ENCODE peak calls at places on chromosomes 12 and 14, in five cellular contexts. V, E, R, Y and A are unnamed samples. For H3K9me3, the result is how much of the 10 kb centered on the place peaks cover.

GRCh38 chr12:40602562-40602961 is 89.7 kb upstream of the CNTN1 start:
- DNase-seq in V (no peak), E (no peak), R (no peak), Y (no peak), A (no peak)

GRCh38 chr14:31408421-31408820 is 11.9 kb downstream of the HEATR5A start:
- DNase-seq in V (no peak), E (no peak), R (no peak), Y (no peak), A (no peak)

GRCh38 chr14:39169541-39169900 is 612 bp downstream of the TRAPPC6B start:
- DNase-seq in V (no peak), E (no peak), R (no peak), Y (no peak), A (no peak)

GRCh38 chr12:1811281-1811947 is 9.0 kb upstream of the LRTM2 start:
- DNase-seq in V (no peak), E (no peak), R (no peak), Y (no peak), A (no peak)

GRCh38 chr12:106086696-106087095 is 52.1 kb downstream of the NUAK1 start:
- DNase-seq in V (no peak), E (no peak), R (no peak), Y (no peak), A (no peak)

GRCh38 chr12:34296143-34297041 is 274.1 kb downstream of the ALG10 start:
- DNase-seq in V (no peak), E (no peak), R (no peak), Y (no peak), A (no peak)

GRCh38 chr14:94048676-94049624 is 22.8 kb downstream of the OTUB2 start:
- DNase-seq in V (no peak), E (no peak), R (no peak), Y (no peak), A (peak)

GRCh38 chr14:85531594-85532391 is 1.8 kb downstream of the FLRT2 start:
- DNase-seq in V (peak), E (no peak), R (no peak), Y (no peak), A (peak)

GRCh38 chr12:98758331-98758730 is 113.2 kb downstream of the APAF1 start:
- DNase-seq in V (peak), E (no peak), R (no peak), Y (no peak), A (no peak)

GRCh38 chr12:32714772-32715171 is 35.7 kb downstream of the DNM1L start:
- DNase-seq in V (no peak), E (peak), R (no peak), Y (no peak), A (no peak)

GRCh38 chr14:22824711-22825359 is 4.9 kb upstream of the MRPL52 start:
- DNase-seq in V (peak), E (no peak), R (no peak), Y (peak), A (no peak)

GRCh38 chr14:28902930-28903329 is 136.3 kb downstream of the FOXG1 start:
- DNase-seq in V (no peak), E (no peak), R (no peak), Y (no peak), A (no peak)

GRCh38 chr14:105918496-105919262 is 392.3 kb downstream of the TMEM121 start:
- DNase-seq in V (no peak), E (no peak), R (no peak), Y (no peak), A (no peak)
- H3K9me3 ChIP-seq in V (under half), E (under half), R (under half), Y (under half), A (under half)

GRCh38 chr12:3085341-3086125 is 8.4 kb downstream of the TSPAN9 start:
- DNase-seq in V (no peak), E (no peak), R (no peak), Y (no peak), A (no peak)
- TF ChIP-seq POLR2A in V (no peak), E (no peak), R (no peak), Y (no peak), A (no peak)

GRCh38 chr12:62540354-62540753 is 73.7 kb downstream of the MON2 start:
- DNase-seq in V (no peak), E (no peak), R (no peak), Y (no peak), A (no peak)

GRCh38 chr12:62537544-62537943 is 70.9 kb downstream of the MON2 start:
- DNase-seq in V (no peak), E (no peak), R (no peak), Y (no peak), A (no peak)

GRCh38 chr12:62543741-62544140 is 77.1 kb downstream of the MON2 start:
- DNase-seq in V (no peak), E (no peak), R (no peak), Y (no peak), A (no peak)

GRCh38 chr12:62542814-62543213 is 76.2 kb downstream of the MON2 start:
- DNase-seq in V (no peak), E (no peak), R (no peak), Y (no peak), A (no peak)

DNA sequence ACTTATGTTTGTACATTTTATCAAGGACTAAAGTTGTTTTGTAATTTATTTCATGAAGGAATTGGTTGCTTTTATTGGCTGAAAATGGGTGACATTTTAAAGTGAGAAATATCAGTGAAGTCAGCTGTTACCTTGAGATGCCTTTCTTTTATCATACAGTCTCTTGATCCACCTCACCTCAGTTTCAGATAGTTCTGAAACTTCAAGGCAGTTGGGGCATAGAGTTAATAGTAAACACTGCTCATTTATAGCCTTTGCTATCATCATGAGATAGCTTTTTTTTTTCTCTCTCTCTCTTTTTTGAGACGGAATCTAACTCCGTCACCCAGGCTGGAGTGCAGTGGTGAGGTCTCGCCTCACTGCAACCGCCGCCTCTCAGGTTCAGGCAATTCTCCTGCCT is 76.7 kb downstream of the MON2 start:
- DNase-seq in V (no peak), E (no peak), R (no peak), Y (no peak), A (no peak)
- H3K9me3 ChIP-seq in V (under half), E (under half), R (under half), Y (under half), A (under half)

GRCh38 chr12:50222275-50222783 is 55.2 kb upstream of the CERS5 start:
- DNase-seq in V (peak), E (peak), R (no peak), Y (peak), A (peak)

GRCh38 chr12:50221228-50222008 is 54.2 kb upstream of the CERS5 start:
- DNase-seq in V (no peak), E (no peak), R (no peak), Y (no peak), A (no peak)

GRCh38 chr12:50218386-50218785 is 51.2 kb upstream of the CERS5 start:
- DNase-seq in V (no peak), E (no peak), R (no peak), Y (peak), A (no peak)

GRCh38 chr12:50219544-50219943 is 52.4 kb upstream of the CERS5 start:
- DNase-seq in V (no peak), E (no peak), R (no peak), Y (no peak), A (no peak)

GRCh38 chr12:50220357-50221061 is 53.3 kb upstream of the CERS5 start:
- DNase-seq in V (no peak), E (no peak), R (no peak), Y (no peak), A (no peak)
- TF ChIP-seq POLR2A in V (no peak), E (no peak), R (no peak), Y (no peak), A (no peak)

DNA sequence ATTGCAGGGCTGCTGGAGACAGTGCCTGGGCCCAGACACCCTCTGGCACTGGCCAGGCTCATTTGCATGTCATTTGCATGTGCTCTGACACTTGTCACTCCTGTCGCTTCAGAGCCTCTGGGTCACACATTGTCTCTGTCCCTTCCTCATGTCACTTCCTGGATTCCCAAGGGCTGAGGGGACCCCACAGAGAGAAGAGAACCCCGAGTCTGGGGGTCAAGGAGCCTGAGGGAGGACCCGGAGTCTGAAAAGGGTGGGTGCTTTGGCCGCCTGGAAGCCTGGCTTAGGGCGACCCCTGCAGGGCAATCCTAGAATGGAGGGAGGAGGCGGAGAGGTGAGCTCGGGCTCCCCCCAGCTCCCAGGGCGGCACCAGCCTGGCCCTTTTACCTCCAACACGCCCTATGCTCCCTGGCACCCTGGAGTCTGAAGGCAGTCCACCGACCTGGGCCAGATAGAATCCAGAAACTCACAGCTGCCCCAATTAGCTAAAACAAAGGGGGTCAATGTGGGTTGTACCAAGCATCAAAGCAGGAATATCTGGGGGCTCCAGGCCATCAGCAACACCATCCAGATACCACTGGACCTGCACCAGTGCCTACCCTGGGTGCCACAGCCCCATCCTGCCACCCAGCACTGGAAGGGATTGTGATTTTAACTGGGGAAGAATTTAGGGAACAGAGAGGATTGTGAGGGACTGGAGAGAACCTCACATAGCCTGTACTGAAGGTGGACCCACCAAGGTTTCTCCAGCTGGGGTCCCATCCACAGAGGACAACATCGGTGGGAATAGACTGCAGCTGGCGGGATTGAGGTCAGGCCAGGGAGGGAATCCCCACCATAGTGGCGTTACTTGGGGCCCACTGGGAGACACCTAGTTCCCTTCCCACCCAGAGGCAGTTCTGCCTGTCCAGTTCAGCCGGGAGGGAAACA is 21.8 kb upstream of the KRT78 start:
- DNase-seq in V (peak), E (peak), R (no peak), Y (no peak), A (peak)
- H3K9me3 ChIP-seq in V (under half), E (under half), R (under half), Y (under half), A (under half)

GRCh38 chr12:104290320-104290719 is 13.2 kb upstream of the EID3 start:
- DNase-seq in V (no peak), E (no peak), R (no peak), Y (no peak), A (no peak)

GRCh38 chr12:104288635-104289258 is 14.8 kb upstream of the EID3 start:
- DNase-seq in V (peak), E (peak), R (peak), Y (peak), A (peak)

GRCh38 chr12:104285740-104286537 is 17.6 kb upstream of the EID3 start:
- DNase-seq in V (no peak), E (peak), R (no peak), Y (peak), A (no peak)

GRCh38 chr12:104290855-104291254 is 12.7 kb upstream of the EID3 start:
- DNase-seq in V (no peak), E (no peak), R (no peak), Y (no peak), A (no peak)

GRCh38 chr12:104286538-104287482 is 16.7 kb upstream of the EID3 start:
- DNase-seq in V (peak), E (peak), R (peak), Y (peak), A (peak)
- TF ChIP-seq POLR2A in V (peak), E (peak), R (peak), Y (peak), A (peak)

GRCh38 chr12:133234971-133235370 is 706 bp downstream of the ANHX start:
- DNase-seq in V (no peak), E (no peak), R (no peak), Y (no peak), A (no peak)

GRCh38 chr12:133233993-133234564 is 1.6 kb downstream of the ANHX start:
- DNase-seq in V (no peak), E (no peak), R (no peak), Y (no peak), A (no peak)

GRCh38 chr12:133235401-133236112 is at the start of gene ANHX:
- DNase-seq in V (no peak), E (no peak), R (no peak), Y (no peak), A (no peak)

GRCh38 chr12:133236144-133236543 is 467 bp upstream of the ANHX start:
- DNase-seq in V (no peak), E (no peak), R (no peak), Y (no peak), A (no peak)

DNA sequence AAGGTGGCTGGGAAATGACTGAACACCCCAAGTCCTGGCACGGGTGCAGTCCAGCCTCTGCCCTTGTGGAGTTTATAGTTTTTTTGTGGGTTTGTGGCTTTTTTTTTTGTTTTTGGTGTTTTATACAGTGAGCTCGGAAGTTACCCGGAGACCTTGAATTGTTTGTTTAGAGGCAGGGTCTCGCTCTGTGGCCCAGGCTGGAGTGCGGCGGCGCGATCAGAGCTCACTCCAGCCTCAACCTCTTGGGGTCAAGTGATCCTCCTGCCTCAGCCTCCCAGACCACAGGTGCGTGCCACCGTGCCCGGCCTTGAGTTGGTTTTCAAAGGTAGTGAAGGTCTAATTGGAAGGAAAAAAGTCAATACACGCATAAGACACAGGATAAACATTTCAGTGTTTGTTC is 879 bp upstream of the ANHX start:
- DNase-seq in V (no peak), E (no peak), R (no peak), Y (no peak), A (no peak)
- H3K9me3 ChIP-seq in V (under half), E (under half), R (under half), Y (under half), A (under half)

DNA sequence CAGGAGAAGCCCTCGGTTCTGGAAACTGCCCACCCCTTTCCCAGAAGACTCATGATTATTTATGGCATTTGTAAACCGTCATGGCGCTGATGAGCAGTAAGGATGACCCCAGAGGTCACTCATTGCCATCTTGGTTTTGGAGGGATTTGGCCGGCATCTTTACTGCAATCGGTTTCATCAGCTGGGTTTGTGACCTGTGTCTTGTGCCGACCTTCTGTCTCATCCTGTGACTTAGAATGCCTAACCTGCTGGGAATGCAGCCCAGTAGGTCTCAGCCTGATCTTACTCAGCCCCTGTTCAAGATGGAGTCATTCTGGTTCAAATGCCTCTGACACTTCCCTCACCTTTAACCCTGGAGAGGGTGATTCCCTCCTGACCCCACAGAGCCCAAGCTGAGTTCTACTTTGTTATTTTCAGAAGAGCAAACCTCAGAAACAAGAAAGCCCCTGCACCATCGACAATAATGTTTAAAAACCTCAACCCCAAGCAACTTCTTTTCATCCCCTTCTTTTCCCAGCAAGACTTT is 105.5 kb upstream of the SFSWAP start:
- DNase-seq in V (no peak), E (no peak), R (no peak), Y (no peak), A (no peak)
- TF ChIP-seq POLR2A in V (no peak), E (no peak), R (no peak), Y (no peak), A (no peak)

DNA sequence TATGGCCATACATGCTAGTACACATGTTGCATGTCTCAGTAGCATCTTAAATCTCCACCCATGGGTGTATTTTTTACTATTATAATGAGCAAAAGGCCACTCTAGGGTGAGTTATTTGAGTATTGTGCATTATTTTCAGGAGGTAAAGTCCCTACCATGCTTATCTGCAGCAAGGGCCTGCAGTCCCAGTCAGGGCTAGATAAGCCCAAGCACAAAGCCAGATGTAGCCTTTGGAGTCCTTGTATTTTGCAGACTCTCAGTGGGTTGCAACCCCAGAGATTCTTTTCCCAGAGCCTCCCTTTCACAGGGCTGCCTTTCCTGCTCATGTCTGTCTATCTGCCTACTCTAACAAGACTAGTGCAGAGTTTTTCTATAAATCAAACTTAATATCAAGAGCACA is 295.3 kb downstream of the IPO8 start:
- DNase-seq in V (no peak), E (no peak), R (no peak), Y (no peak), A (no peak)
- H3K9me3 ChIP-seq in V (under half), E (under half), R (under half), Y (under half), A (under half)